ENCODE peak calls at places on chromosomes 16 and 17, in seven cellular contexts. L, O, S, D, X, I and T are unnamed samples.

GRCh38 chr17:7884581-7885356 is 3.8 kb upstream of the CHD3 start:
- DNase-seq in L (no peak), O (no peak), S (no peak), D (no peak), X (no peak), I (no peak), T (peak; percentile 80)

GRCh38 chr17:2952174-2952845 is 111.1 kb downstream of the OR1D5 start:
- DNase-seq in L (no peak), O (peak; percentile 70), S (no peak), D (no peak), X (peak; percentile 10), I (peak; percentile 48), T (no peak)

GRCh38 chr16:27326738-27327585 is 13.2 kb downstream of the IL4R start:
- DNase-seq in L (peak; percentile 78), O (peak; percentile 88), S (peak; percentile 84), D (peak; percentile 68), X (peak; percentile 88), I (peak; percentile 54), T (peak; percentile 86)

GRCh38 chr17:46764709-46765401 is 53.6 kb downstream of the WNT3 start:
- DNase-seq in L (peak; percentile 78), O (peak; percentile 98), S (no peak), D (no peak), X (peak; percentile 74), I (no peak), T (peak; percentile 84)

GRCh38 chr16:15435216-15435864 is 952 bp downstream of the BMERB1 start:
- DNase-seq in L (no peak), O (peak; percentile 5), S (no peak), D (no peak), X (no peak), I (no peak), T (no peak)

GRCh38 chr16:47584464-47585225 is 123.5 kb downstream of the PHKB start:
- DNase-seq in L (no peak), O (no peak), S (no peak), D (no peak), X (no peak), I (no peak), T (no peak)

GRCh38 chr17:27895110-27895895 is 2.1 kb upstream of the LYRM9 start:
- DNase-seq in L (no peak), O (no peak), S (no peak), D (no peak), X (no peak), I (no peak), T (no peak)

GRCh38 chr17:20989481-20989880 is 53.3 kb downstream of the USP22 start:
- DNase-seq in L (no peak), O (no peak), S (no peak), D (no peak), X (no peak), I (no peak), T (no peak)

GRCh38 chr17:69723741-69724140 is 309.2 kb downstream of the MAP2K6 start:
- DNase-seq in L (no peak), O (peak; percentile 50), S (no peak), D (no peak), X (no peak), I (no peak), T (no peak)

GRCh38 chr16:27318399-27319256 is 4.9 kb downstream of the IL4R start:
- DNase-seq in L (peak; percentile 47), O (no peak), S (no peak), D (no peak), X (peak; percentile 79), I (no peak), T (peak; percentile 90)

GRCh38 chr17:321386-321941 is 31.1 kb downstream of the RPH3AL start:
- DNase-seq in L (no peak), O (no peak), S (no peak), D (no peak), X (no peak), I (no peak), T (peak; percentile 56)

GRCh38 chr17:732788-733720 is 658 bp downstream of the TLCD3A start:
- DNase-seq in L (peak; percentile 36), O (peak; percentile 43), S (no peak), D (no peak), X (peak; percentile 72), I (no peak), T (peak; percentile 40)

GRCh38 chr16:24309222-24309905 is 53.2 kb downstream of the CACNG3 start:
- DNase-seq in L (no peak), O (peak; percentile 77), S (no peak), D (peak; percentile 36), X (no peak), I (no peak), T (no peak)

GRCh38 chr16:47079883-47080282 is 63.9 kb downstream of the NETO2 start:
- DNase-seq in L (no peak), O (no peak), S (no peak), D (no peak), X (no peak), I (no peak), T (no peak)

GRCh38 chr17:19897108-19897854 is 29.5 kb upstream of the ULK2 start:
- DNase-seq in L (peak; percentile 53), O (peak; percentile 85), S (no peak), D (no peak), X (no peak), I (peak; percentile 81), T (no peak)

GRCh38 chr16:2924901-2925820 is 13.4 kb downstream of the FLYWCH1 start:
- DNase-seq in L (no peak), O (peak; percentile 27), S (no peak), D (no peak), X (no peak), I (no peak), T (no peak)

GRCh38 chr16:64278196-64278595 is 843.7 kb downstream of the CDH11 start:
- DNase-seq in L (no peak), O (peak; percentile 30), S (no peak), D (no peak), X (no peak), I (no peak), T (no peak)

GRCh38 chr17:10149573-10150399 is 48.6 kb downstream of the GAS7 start:
- DNase-seq in L (no peak), O (peak; percentile 37), S (no peak), D (peak; percentile 46), X (no peak), I (no peak), T (no peak)

GRCh38 chr16:57152096-57153093 is 33.4 kb downstream of the PSME3IP1 start:
- DNase-seq in L (no peak), O (no peak), S (no peak), D (no peak), X (no peak), I (no peak), T (peak; percentile 10)

DNA sequence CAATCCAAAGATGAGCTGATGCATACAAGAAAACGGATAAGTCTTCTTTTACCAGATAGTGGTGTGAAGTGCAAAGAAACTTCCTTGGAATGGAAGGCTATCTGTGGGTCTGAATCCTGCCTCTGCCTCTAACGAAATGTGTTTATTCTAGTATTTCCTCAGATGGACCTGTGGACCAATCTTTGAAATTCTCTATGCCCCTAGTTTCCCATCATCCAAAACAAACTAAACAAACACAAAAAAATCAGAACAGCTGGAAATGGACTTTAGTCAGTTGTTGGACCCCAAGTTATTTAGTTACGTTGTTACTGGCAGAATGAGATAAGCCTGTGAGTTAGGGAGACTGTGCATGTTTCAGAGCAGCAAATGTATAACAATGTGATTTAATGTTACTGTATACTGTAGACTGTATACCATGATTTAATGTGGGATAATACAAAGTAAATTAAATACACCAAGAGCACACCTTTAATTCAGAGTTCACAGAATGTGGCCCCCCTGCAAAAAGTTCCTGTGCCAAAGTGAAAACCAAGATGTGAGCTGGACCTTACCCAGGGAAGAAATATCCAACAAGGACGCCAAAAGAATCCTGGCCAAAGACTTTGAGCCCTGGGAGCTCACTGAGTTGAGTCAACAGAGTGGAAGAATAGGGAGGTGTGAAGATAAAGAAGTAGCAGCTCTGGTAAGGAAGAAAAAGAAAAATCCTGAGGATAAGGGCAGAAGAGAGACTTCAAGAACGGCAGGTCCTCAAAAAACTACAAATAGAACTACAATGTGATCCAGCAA is 255.2 kb downstream of the CNTNAP4 start:
- DNase-seq in L (no peak), O (no peak), S (no peak), D (no peak), X (no peak), I (no peak), T (no peak)
- TF ChIP-seq CTCF in L (no peak), O (no peak), S (no peak), D (no peak), X (no peak), I (no peak), T (no peak)

GRCh38 chr16:81817789-81818304 is 38.8 kb downstream of the PLCG2 start:
- DNase-seq in L (no peak), O (no peak), S (no peak), D (no peak), X (peak; percentile 53), I (no peak), T (no peak)

GRCh38 chr16:81818514-81819304 is 39.6 kb downstream of the PLCG2 start:
- DNase-seq in L (no peak), O (no peak), S (no peak), D (no peak), X (no peak), I (no peak), T (no peak)

GRCh38 chr16:81823111-81823510 is 44.0 kb downstream of the PLCG2 start:
- DNase-seq in L (peak; percentile 27), O (no peak), S (no peak), D (no peak), X (peak; percentile 67), I (peak; percentile 35), T (peak; percentile 68)

GRCh38 chr16:81823734-81824133 is 44.6 kb downstream of the PLCG2 start:
- DNase-seq in L (no peak), O (no peak), S (no peak), D (no peak), X (no peak), I (no peak), T (no peak)

GRCh38 chr16:81821422-81822128 is 42.5 kb downstream of the PLCG2 start:
- DNase-seq in L (no peak), O (no peak), S (no peak), D (no peak), X (no peak), I (no peak), T (no peak)
- H3K4me3 ChIP-seq in L (no peak overlapping the region), O (no peak overlapping the region), S (no peak overlapping the region), D (no peak overlapping the region), X (no peak overlapping the region), I (no peak overlapping the region), T (no peak overlapping the region)

DNA sequence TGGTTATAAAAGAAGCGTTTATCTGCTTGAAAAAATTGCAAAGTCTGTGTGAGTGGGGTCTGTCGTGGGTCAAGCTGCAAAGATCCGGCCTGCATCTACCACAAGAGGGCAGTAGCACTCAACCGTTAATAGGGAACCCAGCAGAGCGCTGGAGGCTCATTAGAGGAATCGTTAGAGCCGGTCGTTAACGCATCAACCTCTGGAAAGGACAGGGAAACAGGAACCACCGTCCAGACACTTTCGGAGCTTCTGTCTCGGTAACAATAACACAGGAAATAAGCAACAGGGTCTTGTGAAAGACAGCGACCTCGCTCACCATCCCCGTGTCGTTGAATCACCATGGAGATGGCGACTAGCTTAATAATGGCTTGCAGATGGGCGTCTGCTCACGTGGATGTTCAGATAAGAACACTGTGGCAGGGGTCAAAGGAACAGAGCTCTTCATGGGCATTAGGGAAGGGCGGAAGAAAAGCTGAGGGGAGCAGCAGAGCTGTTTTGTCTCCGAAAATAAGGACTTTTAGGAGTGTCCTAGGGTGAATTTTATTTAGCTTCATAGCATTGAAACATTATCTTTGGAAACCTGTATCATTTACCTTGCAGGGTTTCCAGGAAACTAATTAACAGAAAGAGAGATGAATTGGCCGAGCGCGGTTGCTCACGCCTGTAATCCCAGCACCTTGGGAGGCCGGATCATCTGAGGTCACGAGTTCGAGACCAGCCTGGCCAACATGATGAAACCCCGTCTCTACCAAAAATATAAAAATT is 11.9 kb upstream of the NSRP1 start:
- DNase-seq in L (peak; percentile 62), O (peak; percentile 72), S (peak; percentile 81), D (peak; percentile 76), X (peak; percentile 84), I (peak; percentile 64), T (no peak)
- H3K4me1 ChIP-seq in L (peaks cover 6% of the 10 kb centered on the region), O (peaks cover 4% of the 10 kb centered on the region), S (peaks cover 5% of the 10 kb centered on the region), D (peaks cover 3% of the 10 kb centered on the region), X (peaks cover 8% of the 10 kb centered on the region), I (no peaks in the 10 kb centered on the region), T (no peaks in the 10 kb centered on the region)

GRCh38 chr17:80219777-80220708 is at the start of the genes SGSH and SLC26A11:
- DNase-seq in L (peak; percentile 86), O (peak; percentile 63), S (peak; percentile 99), D (peak; percentile 13), X (peak; percentile 89), I (peak; percentile 86), T (peak; percentile 96)
- TF ChIP-seq CTCF in L (peak; percentile 27), O (peak; percentile 10), S (no peak), D (no peak), X (no peak), I (no peak), T (no peak)